ENCODE peak calls at places on chromosome 6, in nine cellular contexts. L, Q, O, I, W, K, P, Z and Y are unnamed samples.
A peak's percentile ranks its signal among the peaks of the same experiment; 100 is the strongest.

GRCh38 chr6:3195377-3195694 is 32.1 kb downstream of the TUBB2B start:
- DNase-seq in Z (no peak), P (no peak), I (no peak), L (no peak), W (no peak), K (no peak), O (no peak), Q (no peak), Y (no peak)

GRCh38 chr6:37548067-37548674 is 48.5 kb upstream of the CCDC167 start:
- DNase-seq in Z (no peak), W (no peak), I (no peak), O (no peak), K (peak; percentile 25), P (no peak), Q (no peak), L (no peak), Y (peak; percentile 56)

GRCh38 chr6:56764081-56764566 is 121.4 kb upstream of the DST start:
- DNase-seq in Q (peak; percentile 63), L (peak; percentile 61), W (peak; percentile 84), P (peak; percentile 9), K (peak; percentile 61), O (peak; percentile 62), Z (peak; percentile 70), I (peak; percentile 12), Y (peak; percentile 54)

GRCh38 chr6:119322034-119322433 is 27.5 kb downstream of the MAN1A1 start:
- DNase-seq in I (no peak), Z (no peak), P (no peak), Q (no peak), O (no peak), L (no peak), W (no peak), K (no peak), Y (no peak)

GRCh38 chr6:16446241-16446640 is 207.9 kb downstream of the GMPR start:
- DNase-seq in O (no peak), K (no peak), L (no peak), Q (no peak), W (no peak), I (no peak), Z (no peak), P (no peak), Y (peak; percentile 28)

GRCh38 chr6:110485461-110485860 is 9.0 kb upstream of the SLC22A16 start:
- DNase-seq in K (no peak), L (no peak), P (no peak), O (no peak), I (no peak), Q (no peak), Z (no peak), W (no peak), Y (no peak)

GRCh38 chr6:119073307-119074051 is 5.0 kb downstream of the FAM184A start:
- DNase-seq in L (no peak), Q (no peak), K (no peak), P (peak; percentile 22), Z (no peak), W (no peak), I (no peak), O (no peak), Y (no peak)

GRCh38 chr6:53496797-53497196 is 48.1 kb downstream of the GCLC start:
- DNase-seq in Z (no peak), I (peak; percentile 35), O (peak; percentile 86), W (no peak), P (no peak), Q (peak; percentile 86), K (peak; percentile 75), L (no peak), Y (peak; percentile 90)

GRCh38 chr6:137051790-137052472 is 7.2 kb upstream of the IL20RA start:
- DNase-seq in W (no peak), L (peak; percentile 30), Q (no peak), I (no peak), P (no peak), Z (no peak), K (peak; percentile 62), O (no peak), Y (no peak)

GRCh38 chr6:138692978-138693909 is 80.3 kb upstream of the CCDC28A start:
- DNase-seq in K (peak; percentile 76), O (peak; percentile 88), Z (peak; percentile 91), I (peak; percentile 79), Q (peak; percentile 66), W (no peak), P (peak; percentile 52), L (peak; percentile 33), Y (peak; percentile 62)

GRCh38 chr6:69026715-69027114 is 391.6 kb downstream of the ADGRB3 start:
- DNase-seq in L (no peak), Q (no peak), O (no peak), W (no peak), I (no peak), K (no peak), Z (no peak), P (no peak), Y (peak; percentile 6)

GRCh38 chr6:100464162-100464851 is 414 bp downstream of the SIM1 start:
- DNase-seq in K (no peak), W (no peak), P (no peak), I (no peak), Z (peak; percentile 44), Q (no peak), O (no peak), L (no peak), Y (no peak)

GRCh38 chr6:100462990-100463684 is 1.6 kb downstream of the SIM1 start:
- DNase-seq in W (no peak), O (no peak), P (no peak), I (no peak), Z (peak; percentile 30), Q (no peak), L (no peak), K (no peak), Y (no peak)

GRCh38 chr6:100462396-100462795 is 2.3 kb downstream of the SIM1 start:
- DNase-seq in W (no peak), O (no peak), K (no peak), L (no peak), I (no peak), P (no peak), Q (no peak), Z (no peak), Y (peak; percentile 16)

GRCh38 chr6:100464910-100465700 is at the start of gene SIM1:
- DNase-seq in P (no peak), W (no peak), Z (peak; percentile 96), I (no peak), L (no peak), Q (peak; percentile 70), O (peak; percentile 53), K (no peak), Y (peak; percentile 94)

GRCh38 chr6:100463685-100464161 is 998 bp downstream of the SIM1 start:
- DNase-seq in O (no peak), L (no peak), P (no peak), Q (no peak), K (no peak), Z (peak; percentile 65), W (no peak), I (no peak), Y (no peak)
- TF ChIP-seq EZH2 in O (peak; percentile 82), L (no peak), P (no peak), Q (peak; percentile 65), K (no peak), Z (peak; percentile 62), W (no peak), I (no peak), Y (no peak)

GRCh38 chr6:145673504-145673903 is 61.8 kb downstream of the EPM2A start:
- DNase-seq in P (no peak), Q (no peak), I (no peak), L (no peak), O (no peak), Z (no peak), W (no peak), K (no peak), Y (no peak)

GRCh38 chr6:145669627-145670034 is 65.7 kb downstream of the EPM2A start:
- DNase-seq in W (no peak), Z (no peak), I (no peak), L (no peak), Q (peak; percentile 52), K (peak; percentile 70), P (no peak), O (peak; percentile 19), Y (peak; percentile 64)

GRCh38 chr6:145668844-145669243 is 66.5 kb downstream of the EPM2A start:
- DNase-seq in O (peak; percentile 26), W (no peak), K (no peak), I (no peak), Z (no peak), L (no peak), Q (no peak), P (no peak), Y (no peak)

DNA sequence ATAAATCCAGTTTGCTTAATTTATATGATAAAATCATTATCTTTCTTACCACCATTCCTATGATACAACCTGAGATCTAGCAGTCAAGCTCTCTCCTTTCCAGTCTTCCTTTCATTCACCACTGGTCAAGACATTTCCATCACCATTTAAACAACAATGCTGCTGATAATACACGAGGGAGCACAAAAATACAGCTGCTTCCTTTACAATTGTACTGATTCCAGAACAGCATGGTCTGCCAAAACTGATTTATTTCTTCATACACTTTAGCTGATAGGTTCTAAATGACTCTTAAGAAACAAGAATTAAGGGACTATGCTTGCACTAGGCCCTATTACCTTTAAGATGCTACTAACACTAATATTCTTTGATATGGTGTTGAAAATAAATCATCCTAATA is 65.0 kb downstream of the EPM2A start:
- DNase-seq in O (no peak), P (no peak), K (no peak), L (no peak), I (no peak), Q (peak; percentile 3), W (no peak), Z (no peak), Y (no peak)
- H3K4me2 ChIP-seq in O (no peak overlapping the region), P (no peak overlapping the region), K (no peak overlapping the region), L (no peak overlapping the region), I (no peak overlapping the region), Q (no peak overlapping the region), W (no peak overlapping the region), Z (no peak overlapping the region), Y (peak overlapping the region; percentile 47)

GRCh38 chr6:133855994-133856393 is 32.9 kb upstream of the TCF21 start:
- DNase-seq in K (no peak), Q (no peak), O (no peak), I (no peak), L (no peak), W (no peak), Z (peak; percentile 14), P (no peak), Y (no peak)

GRCh38 chr6:133854167-133854632 is 34.7 kb upstream of the TCF21 start:
- DNase-seq in K (no peak), Z (peak; percentile 74), W (no peak), P (no peak), L (no peak), Q (no peak), I (no peak), O (no peak), Y (no peak)

GRCh38 chr6:133855599-133855972 is 33.3 kb upstream of the TCF21 start:
- DNase-seq in P (no peak), K (no peak), W (no peak), Z (no peak), O (no peak), L (no peak), Q (no peak), I (no peak), Y (no peak)

GRCh38 chr6:133856911-133857310 is 32.0 kb upstream of the TCF21 start:
- DNase-seq in I (no peak), L (no peak), Q (no peak), P (no peak), O (no peak), Z (no peak), K (no peak), W (no peak), Y (no peak)

GRCh38 chr6:133854633-133855598 is 34.0 kb upstream of the TCF21 start:
- DNase-seq in Z (peak; percentile 54), K (no peak), L (peak; percentile 47), I (peak; percentile 25), Q (no peak), O (no peak), W (no peak), P (peak; percentile 10), Y (peak; percentile 27)
- TF ChIP-seq EZH2 in Z (peak; percentile 48), K (no peak), L (no peak), I (no peak), Q (no peak), O (peak; percentile 21), W (no peak), P (no peak), Y (peak; percentile 0)

GRCh38 chr6:33076406-33076934 is 680 bp downstream of the HLA-DPB1 start:
- DNase-seq in P (no peak), O (no peak), L (no peak), I (no peak), K (no peak), Q (no peak), W (no peak), Z (no peak), Y (no peak)
- H3K4me2 ChIP-seq in P (no peak overlapping the region), O (no peak overlapping the region), L (peak overlapping the region; percentile 86), I (no peak overlapping the region), K (no peak overlapping the region), Q (no peak overlapping the region), W (peak overlapping the region; percentile 80), Z (no peak overlapping the region), Y (no peak overlapping the region)